ENCODE peak calls at places on chromosomes 4 and X, in five cellular contexts. K, H, A, D and E are unnamed samples.
A peak's percentile ranks its signal among the peaks of the same experiment; 100 is the strongest.

GRCh38 chr4:17489721-17490120 is 22.2 kb downstream of the QDPR start:
- DNase-seq in K (no peak), H (no peak), A (no peak), D (no peak), E (no peak)

GRCh38 chr4:38072578-38072977 is 112.4 kb downstream of the PTTG2 start:
- DNase-seq in K (no peak), H (no peak), A (no peak), D (peak; percentile 72), E (no peak)

GRCh38 chrX:97616883-97617510 is 733.3 kb downstream of the RPA4 start:
- DNase-seq in K (peak; percentile 82), H (peak; percentile 61), A (peak; percentile 57), D (peak; percentile 59), E (peak; percentile 36)

GRCh38 chr4:32010221-32010620 is 1290.1 kb downstream of the PCDH7 start:
- DNase-seq in K (peak; percentile 19), H (peak; percentile 22), A (no peak), D (no peak), E (no peak)

GRCh38 chrX:9184231-9184630 is 150.3 kb upstream of the FAM9B start:
- DNase-seq in K (peak; percentile 32), H (no peak), A (no peak), D (no peak), E (no peak)

GRCh38 chrX:40012039-40012799 is 85.5 kb downstream of the BCOR start:
- DNase-seq in K (peak; percentile 70), H (no peak), A (no peak), D (peak; percentile 82), E (no peak)

GRCh38 chr4:151012836-151013235 is 2.2 kb downstream of the LRBA start:
- DNase-seq in K (peak; percentile 60), H (peak; percentile 40), A (peak; percentile 7), D (no peak), E (no peak)

GRCh38 chr4:15132739-15133138 is 130.5 kb downstream of the CPEB2 start:
- DNase-seq in K (no peak), H (no peak), A (no peak), D (peak; percentile 28), E (no peak)

GRCh38 chr4:24405356-24405755 is 179.0 kb downstream of the DHX15 start:
- DNase-seq in K (no peak), H (no peak), A (no peak), D (no peak), E (no peak)

GRCh38 chr4:186514271-186514950 is 41.0 kb downstream of the MTNR1A start:
- DNase-seq in K (peak; percentile 41), H (no peak), A (peak; percentile 16), D (no peak), E (no peak)

GRCh38 chr4:82644731-82645126 is 82.9 kb upstream of the TMEM150C start:
- DNase-seq in K (no peak), H (no peak), A (no peak), D (no peak), E (no peak)

GRCh38 chr4:87014284-87014782 is 79.5 kb downstream of the AFF1 start:
- DNase-seq in K (peak; percentile 14), H (no peak), A (no peak), D (peak; percentile 52), E (no peak)

GRCh38 chrX:21153503-21153902 is 220.7 kb upstream of the CNKSR2 start:
- DNase-seq in K (no peak), H (no peak), A (no peak), D (peak; percentile 13), E (no peak)

GRCh38 chr4:128715616-128716015 is 93.9 kb upstream of the JADE1 start:
- DNase-seq in K (no peak), H (no peak), A (no peak), D (peak; percentile 84), E (no peak)

GRCh38 chrX:30812326-30812725 is 76.7 kb downstream of the TAB3 start:
- DNase-seq in K (no peak), H (no peak), A (no peak), D (no peak), E (no peak)

GRCh38 chr4:113575391-113575790 is 186.1 kb downstream of the CAMK2D start:
- DNase-seq in K (no peak), H (no peak), A (no peak), D (peak; percentile 76), E (no peak)

GRCh38 chr4:165506780-165507305 is 128.0 kb downstream of the CPE start:
- DNase-seq in K (no peak), H (no peak), A (no peak), D (no peak), E (no peak)

GRCh38 chrX:118181030-118181429 is 64.4 kb upstream of the KLHL13 start:
- DNase-seq in K (peak; percentile 50), H (no peak), A (no peak), D (peak; percentile 42), E (no peak)

GRCh38 chrX:144275826-144276225 is 392.0 kb downstream of the UBE2NL start:
- DNase-seq in K (no peak), H (no peak), A (no peak), D (no peak), E (no peak)

GRCh38 chrX:147912093-147912801 is 528 bp downstream of the FMR1 start:
- DNase-seq in K (peak; percentile 49), H (peak; percentile 26), A (no peak), D (peak; percentile 41), E (no peak)

GRCh38 chr4:61312526-61312925 is 112.4 kb downstream of the ADGRL3 start:
- DNase-seq in K (peak; percentile 59), H (no peak), A (no peak), D (peak; percentile 19), E (no peak)

GRCh38 chr4:127586922-127587571 is 45.7 kb upstream of the INTU start:
- DNase-seq in K (peak; percentile 61), H (peak; percentile 31), A (peak; percentile 38), D (peak; percentile 51), E (no peak)

GRCh38 chrX:130933358-130933757 is 30.3 kb upstream of the ENOX2 start:
- DNase-seq in K (no peak), H (no peak), A (no peak), D (no peak), E (no peak)

GRCh38 chrX:38768079-38768478 is 33.2 kb upstream of the MID1IP1 start:
- DNase-seq in K (peak; percentile 52), H (no peak), A (no peak), D (peak; percentile 56), E (no peak)

GRCh38 chr4:146478009-146478408 is 43.7 kb downstream of the SLC10A7 start:
- DNase-seq in K (no peak), H (no peak), A (no peak), D (no peak), E (no peak)

GRCh38 chr4:61200195-61200990 is at the start of gene ADGRL3:
- DNase-seq in K (no peak), H (no peak), A (no peak), D (peak; percentile 50), E (no peak)

GRCh38 chr4:90127706-90128345 is 632 bp downstream of the CCSER1 start:
- DNase-seq in K (peak; percentile 25), H (peak; percentile 27), A (no peak), D (no peak), E (no peak)

GRCh38 chr4:142282870-142283431 is 563.1 kb downstream of the INPP4B start:
- DNase-seq in K (peak; percentile 53), H (no peak), A (no peak), D (peak; percentile 39), E (no peak)

GRCh38 chrX:10010686-10011085 is 43.5 kb downstream of the CLDN34 start:
- DNase-seq in K (peak; percentile 49), H (no peak), A (no peak), D (peak; percentile 43), E (no peak)

GRCh38 chr4:4780634-4781287 is 78.7 kb upstream of the MSX1 start:
- DNase-seq in K (peak; percentile 13), H (no peak), A (no peak), D (peak; percentile 66), E (no peak)

DNA sequence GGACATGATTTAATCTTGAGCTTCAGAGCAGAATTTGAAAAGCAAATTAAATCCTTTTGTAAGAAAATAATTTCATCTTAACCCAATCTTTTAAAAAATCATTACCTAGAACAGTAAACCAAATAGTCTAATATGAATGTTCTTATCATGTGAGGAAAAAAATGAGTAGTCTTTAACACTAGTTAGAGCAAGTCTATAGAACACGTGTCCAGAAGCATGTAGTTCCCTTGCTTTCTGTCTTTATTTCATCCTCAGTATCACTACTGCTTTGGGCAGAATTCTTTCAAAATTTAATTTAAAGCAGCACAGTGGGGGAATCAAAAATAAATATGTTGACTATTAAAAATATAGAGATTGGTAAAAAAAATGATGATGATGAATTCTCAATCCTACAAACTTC is 2.1 kb downstream of the RBM47 start:
- DNase-seq in K (no peak), H (no peak), A (no peak), D (no peak), E (no peak)
- H3K4me3 ChIP-seq in K (peak overlapping the region; percentile 87), H (peak overlapping the region; percentile 96), A (no peak overlapping the region), D (no peak overlapping the region), E (peak overlapping the region; percentile 70)

GRCh38 chr4:76755756-76756155 is 142.2 kb downstream of the SOWAHB start:
- DNase-seq in K (no peak), H (no peak), A (no peak), D (no peak), E (no peak)
- H3K4me1 ChIP-seq in K (peaks cover 20% of the 10 kb centered on the region), H (no peaks in the 10 kb centered on the region), A (peaks cover 21% of the 10 kb centered on the region), D (peaks cover 43% of the 10 kb centered on the region), E (peaks cover 16% of the 10 kb centered on the region)

DNA sequence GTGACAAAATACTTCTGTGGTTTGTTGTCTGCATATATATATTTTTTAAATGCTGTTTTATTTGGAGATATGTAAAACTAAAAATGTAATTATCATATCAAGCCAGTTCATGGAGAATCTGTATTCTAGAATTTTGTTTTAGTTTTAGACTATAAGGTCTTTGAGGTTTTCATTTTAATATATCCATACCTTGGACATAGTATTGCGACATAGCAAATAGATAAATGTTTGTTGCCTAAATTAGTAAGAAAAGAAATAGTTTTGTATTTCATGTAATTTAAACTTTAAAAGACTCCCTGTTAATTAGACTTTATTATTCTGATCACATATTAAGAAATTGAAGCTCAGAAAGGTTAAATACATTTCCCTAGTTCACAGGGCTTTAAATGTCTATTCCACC is 472.9 kb downstream of the GBA3 start:
- DNase-seq in K (no peak), H (no peak), A (no peak), D (no peak), E (no peak)
- TF ChIP-seq EZH2 in K (no peak), H (no peak), A (no peak), D (no peak), E (no peak)

GRCh38 chr4:139762715-139763114 is 97.1 kb downstream of the MGST2 start:
- DNase-seq in K (no peak), H (no peak), A (no peak), D (no peak), E (no peak)

GRCh38 chr4:139764686-139765085 is 99.1 kb downstream of the MGST2 start:
- DNase-seq in K (no peak), H (no peak), A (no peak), D (no peak), E (no peak)

GRCh38 chr4:139764192-139764591 is 98.6 kb downstream of the MGST2 start:
- DNase-seq in K (no peak), H (no peak), A (no peak), D (no peak), E (no peak)

GRCh38 chr4:139763668-139764067 is 98.0 kb downstream of the MGST2 start:
- DNase-seq in K (no peak), H (no peak), A (no peak), D (no peak), E (no peak)

DNA sequence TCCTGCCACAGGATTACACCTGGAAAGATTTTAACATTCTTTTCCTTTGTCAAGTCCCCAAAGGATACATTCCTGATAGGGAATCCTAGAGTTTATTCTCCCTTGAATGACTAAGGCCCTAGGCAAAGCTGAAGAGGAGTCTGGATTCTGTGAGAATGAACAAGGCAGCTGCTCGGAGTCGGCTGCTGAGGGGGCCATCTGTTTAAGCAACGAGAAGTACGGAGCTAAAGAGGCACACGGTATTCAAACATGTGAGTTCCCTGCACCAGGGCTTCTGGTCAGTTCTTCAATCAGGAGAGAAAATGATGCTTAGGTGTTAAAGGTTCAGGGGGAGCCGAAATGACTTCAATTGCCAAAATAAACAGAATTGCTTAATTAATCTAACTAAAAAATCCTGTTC is 97.6 kb downstream of the MGST2 start:
- DNase-seq in K (no peak), H (no peak), A (no peak), D (no peak), E (no peak)
- H3K4me3 ChIP-seq in K (no peak overlapping the region), H (no peak overlapping the region), A (no peak overlapping the region), D (no peak overlapping the region), E (no peak overlapping the region)